ENCODE peak calls at places on chromosomes 3 and 15, in ten cellular contexts. Q is CD4-positive, alpha-beta T cell; I is GM23338; N is AG04450; G is H1; U is GM13977; H is sigmoid colon; V is left ventricle myocardium inferior; B is uterus; K is Calu3. Z is an unnamed sample.

GRCh38 chr3:143755978-143756377 is 92.3 kb downstream of the SLC9A9 start:
- DNase-seq in Q (no peak), I (no peak), N (no peak), G (no peak), U (peak; percentile 26), H (no peak), V (no peak), B (no peak), K (no peak), Z (no peak)

GRCh38 chr15:89772933-89773583 is 3.1 kb upstream of the MESP2 start:
- DNase-seq in Q (no peak), I (peak; percentile 52), N (no peak), G (no peak), U (no peak), H (no peak), V (no peak), B (no peak), K (no peak), Z (no peak)

GRCh38 chr3:124115965-124116364 is 124.0 kb upstream of the ROPN1 start:
- DNase-seq in Q (no peak), I (no peak), N (no peak), G (no peak), U (no peak), H (no peak), V (no peak), B (no peak), K (no peak), Z (no peak)

GRCh38 chr3:166445865-166446264 is 608.6 kb upstream of the BCHE start:
- DNase-seq in Q (no peak), I (no peak), N (no peak), G (no peak), U (no peak), H (no peak), V (no peak), B (no peak), K (no peak), Z (no peak)

GRCh38 chr3:194369522-194370279 is at the start of gene LRRC15:
- DNase-seq in Q (no peak), I (peak; percentile 56), N (no peak), G (no peak), U (no peak), H (no peak), V (no peak), B (no peak), K (peak; percentile 71), Z (no peak)

GRCh38 chr3:150710097-150710496 is 6.4 kb upstream of the ERICH6 start:
- DNase-seq in Q (no peak), I (no peak), N (no peak), G (no peak), U (no peak), H (no peak), V (no peak), B (no peak), K (no peak), Z (no peak)

GRCh38 chr3:179768080-179768479 is 115.2 kb downstream of the USP13 start:
- DNase-seq in Q (no peak), I (peak; percentile 82), N (peak; percentile 32), G (no peak), U (no peak), H (no peak), V (no peak), B (no peak), K (peak; percentile 53), Z (no peak)

GRCh38 chr15:70902105-70902504 is 9.5 kb downstream of the LRRC49 start:
- DNase-seq in Q (no peak), I (no peak), N (peak; percentile 65), G (no peak), U (no peak), H (no peak), V (no peak), B (no peak), K (no peak), Z (no peak)

GRCh38 chr3:55709411-55709997 is 222.4 kb upstream of the WNT5A start:
- DNase-seq in Q (no peak), I (no peak), N (no peak), G (no peak), U (no peak), H (peak; percentile 60), V (no peak), B (no peak), K (no peak), Z (no peak)

GRCh38 chr3:153277029-153277428 is 115.0 kb downstream of the RAP2B start:
- DNase-seq in Q (no peak), I (no peak), N (no peak), G (no peak), U (no peak), H (no peak), V (no peak), B (no peak), K (no peak), Z (no peak)

DNA sequence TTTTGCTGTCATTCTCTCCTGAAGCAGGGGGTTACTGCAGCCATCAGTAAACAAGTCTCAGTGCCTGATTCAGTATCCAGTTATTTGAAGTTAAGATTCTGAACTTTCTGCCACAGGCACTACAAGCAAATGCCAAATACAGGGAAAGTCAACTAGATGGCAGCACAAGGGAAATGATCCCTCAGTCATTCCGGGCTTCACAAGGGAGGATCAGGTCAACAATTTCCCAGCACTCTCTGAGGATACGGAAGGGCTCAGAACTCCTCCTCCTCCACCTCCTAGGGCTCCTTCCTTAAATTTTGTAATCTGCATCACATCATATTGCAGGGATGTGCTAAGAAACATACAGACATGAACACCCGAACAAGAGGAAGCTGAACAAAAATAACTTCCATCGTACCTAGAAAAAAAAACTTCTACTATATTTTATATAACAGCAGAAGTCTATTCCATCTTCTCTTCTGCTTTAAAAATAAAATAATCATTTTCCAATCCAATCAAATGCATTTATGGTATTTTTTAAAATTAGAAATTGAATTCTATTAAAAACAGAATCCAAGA is 187.1 kb downstream of the FMN1 start:
- DNase-seq in Q (no peak), I (peak; percentile 68), N (no peak), G (no peak), U (no peak), H (no peak), V (no peak), B (no peak), K (no peak), Z (no peak)
- TF ChIP-seq CTCF in Q (no peak), I (peak; percentile 63), N (no peak), G (peak; percentile 59), U (no peak), H (no peak), V (no peak), B (no peak), K (no peak), Z (no peak)

GRCh38 chr15:23857028-23857641 is 170.0 kb upstream of the NDN start:
- DNase-seq in Q (no peak), I (peak; percentile 91), N (no peak), G (no peak), U (no peak), H (no peak), V (no peak), B (peak; percentile 28), K (no peak), Z (peak; percentile 27)

GRCh38 chr15:23853291-23853690 is 166.2 kb upstream of the NDN start:
- DNase-seq in Q (no peak), I (no peak), N (no peak), G (no peak), U (no peak), H (no peak), V (no peak), B (no peak), K (no peak), Z (no peak)

GRCh38 chr15:23855260-23855659 is 168.2 kb upstream of the NDN start:
- DNase-seq in Q (no peak), I (no peak), N (no peak), G (no peak), U (no peak), H (no peak), V (no peak), B (no peak), K (no peak), Z (no peak)

GRCh38 chr15:23854535-23855252 is 167.6 kb upstream of the NDN start:
- DNase-seq in Q (no peak), I (peak; percentile 48), N (no peak), G (no peak), U (no peak), H (no peak), V (no peak), B (no peak), K (no peak), Z (no peak)

DNA sequence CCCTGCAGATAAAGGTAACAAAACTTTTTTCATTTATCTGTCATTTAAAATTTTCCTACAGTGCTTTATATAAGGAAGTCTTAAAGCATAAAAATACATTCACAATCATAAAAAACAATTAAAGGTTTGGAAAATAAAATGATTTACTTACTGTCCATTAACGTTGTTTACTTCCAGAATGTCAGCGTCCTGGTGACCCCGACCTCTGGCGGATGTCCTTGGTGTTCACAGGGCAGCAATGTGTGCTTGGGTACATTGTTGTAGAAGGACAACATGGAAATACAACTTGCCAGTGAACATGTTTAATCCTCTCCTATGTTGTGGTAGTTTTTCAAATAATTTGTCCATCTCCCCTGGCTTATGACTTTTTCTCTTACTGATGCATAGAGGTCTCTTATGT is 168.8 kb upstream of the NDN start:
- DNase-seq in Q (no peak), I (no peak), N (no peak), G (no peak), U (no peak), H (no peak), V (no peak), B (no peak), K (no peak), Z (no peak)
- TF ChIP-seq CTCF in Q (no peak), I (peak; percentile 44), N (no peak), G (peak; percentile 24), U (no peak), H (no peak), V (no peak), B (no peak), K (no peak), Z (no peak)

DNA sequence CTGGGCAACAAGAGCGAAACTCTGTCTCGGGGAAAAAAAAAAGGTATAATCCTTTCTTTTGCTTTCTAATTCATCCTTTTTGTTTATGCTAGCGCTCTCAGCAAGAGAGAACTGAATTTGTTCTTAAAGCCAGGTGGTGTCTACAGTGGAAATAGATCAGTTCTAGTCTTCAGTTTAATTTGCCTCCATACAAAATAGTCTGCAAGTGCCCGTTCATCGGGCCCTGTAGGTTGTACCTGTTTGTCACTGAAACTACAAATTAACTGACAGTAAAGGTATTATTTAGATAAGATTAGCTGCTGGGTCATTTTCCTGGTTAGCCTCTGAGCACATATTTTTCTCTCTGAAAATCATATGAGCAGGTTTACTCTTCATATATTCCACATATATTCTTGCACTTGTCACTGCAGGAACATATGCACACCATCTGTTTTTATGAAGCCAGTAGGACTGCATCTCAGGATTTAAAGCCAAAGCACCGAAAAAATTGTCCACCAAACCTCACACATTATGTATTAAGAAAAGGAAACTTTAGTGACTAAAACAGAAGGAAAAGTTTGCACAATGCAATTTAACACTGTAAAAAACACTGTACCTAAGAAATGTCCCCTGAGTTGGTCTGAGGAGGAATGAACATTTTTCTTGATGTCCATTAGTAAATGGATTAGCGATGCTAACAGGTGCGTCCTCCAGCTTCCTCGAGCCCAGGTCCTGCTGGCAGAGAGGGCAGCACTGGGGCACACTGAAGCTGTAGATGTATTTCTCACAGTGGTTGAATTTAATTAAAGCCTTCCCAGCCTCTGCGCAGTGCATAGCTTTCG is 437 bp downstream of the MKRN2OS start:
- DNase-seq in Q (no peak), I (no peak), N (no peak), G (no peak), U (no peak), H (no peak), V (no peak), B (no peak), K (no peak), Z (no peak)
- TF ChIP-seq CTCF in Q (no peak), I (no peak), N (no peak), G (peak; percentile 4), U (no peak), H (no peak), V (no peak), B (no peak), K (no peak), Z (no peak)

GRCh38 chr15:63986751-63987341 is 59.4 kb downstream of the DAPK2 start:
- DNase-seq in Q (no peak), I (no peak), N (no peak), G (no peak), U (peak; percentile 66), H (no peak), V (no peak), B (no peak), K (no peak), Z (no peak)
- TF ChIP-seq CTCF in Q (no peak), I (no peak), N (no peak), G (no peak), U (no peak), H (no peak), V (no peak), B (no peak), K (no peak), Z (no peak)

Z was measured in activated CD8-positive, alpha-beta T cell treated with anti-CD3 and anti-CD28 coated beads for 36 hours.